ENCODE peak calls at places on chromosomes 3 and 15, in ten cellular contexts. One of them, this sample, is unnamed.

GRCh38 chr3:72547183-72547582 is 301.1 kb downstream of the SHQ1 start:
- DNase-seq in AG10803: no peak
- DNase-seq in astrocyte of the cerebellum: no peak
- DNase-seq in mammary epithelial cell: no peak
- DNase-seq in A549: no peak
- DNase-seq in choroid plexus epithelial cell: no peak
- DNase-seq in hepatocyte: no peak
- DNase-seq in upper lobe of left lung: no peak
- DNase-seq in PC-3: no peak
- DNase-seq in thyroid gland: no peak
- DNase-seq in this sample: no peak

GRCh38 chr3:39485547-39485946 is 18.1 kb downstream of the MOBP start:
- DNase-seq in AG10803: no peak
- DNase-seq in astrocyte of the cerebellum: no peak
- DNase-seq in mammary epithelial cell: no peak
- DNase-seq in A549: no peak
- DNase-seq in choroid plexus epithelial cell: no peak
- DNase-seq in hepatocyte: no peak
- DNase-seq in upper lobe of left lung: no peak
- DNase-seq in PC-3: no peak
- DNase-seq in thyroid gland: no peak
- DNase-seq in this sample: no peak

GRCh38 chr3:34206996-34207395 is 408.6 kb downstream of the PDCD6IP start:
- DNase-seq in AG10803: peak
- DNase-seq in astrocyte of the cerebellum: peak
- DNase-seq in mammary epithelial cell: no peak
- DNase-seq in A549: peak
- DNase-seq in choroid plexus epithelial cell: peak
- DNase-seq in hepatocyte: no peak
- DNase-seq in upper lobe of left lung: no peak
- DNase-seq in PC-3: no peak
- DNase-seq in thyroid gland: no peak
- DNase-seq in this sample: no peak

GRCh38 chr3:41286305-41286704 is 87.0 kb downstream of the CTNNB1 start:
- DNase-seq in AG10803: no peak
- DNase-seq in astrocyte of the cerebellum: no peak
- DNase-seq in mammary epithelial cell: no peak
- DNase-seq in A549: no peak
- DNase-seq in choroid plexus epithelial cell: no peak
- DNase-seq in hepatocyte: no peak
- DNase-seq in upper lobe of left lung: no peak
- DNase-seq in PC-3: no peak
- DNase-seq in thyroid gland: no peak
- DNase-seq in this sample: no peak

GRCh38 chr3:141431411-141432378 is 55.1 kb upstream of the RASA2 start:
- DNase-seq in AG10803: no peak
- DNase-seq in astrocyte of the cerebellum: no peak
- DNase-seq in mammary epithelial cell: no peak
- DNase-seq in A549: no peak
- DNase-seq in choroid plexus epithelial cell: no peak
- DNase-seq in hepatocyte: peak
- DNase-seq in upper lobe of left lung: no peak
- DNase-seq in PC-3: no peak
- DNase-seq in thyroid gland: no peak
- DNase-seq in this sample: no peak

GRCh38 chr15:31216210-31216911 is 110.3 kb upstream of the KLF13 start:
- DNase-seq in AG10803: peak
- DNase-seq in astrocyte of the cerebellum: no peak
- DNase-seq in mammary epithelial cell: peak
- DNase-seq in A549: peak
- DNase-seq in choroid plexus epithelial cell: peak
- DNase-seq in hepatocyte: peak
- DNase-seq in upper lobe of left lung: peak
- DNase-seq in PC-3: peak
- DNase-seq in thyroid gland: peak
- DNase-seq in this sample: peak

GRCh38 chr3:10292505-10293419 is at the start of gene GHRL:
- DNase-seq in AG10803: no peak
- DNase-seq in astrocyte of the cerebellum: no peak
- DNase-seq in mammary epithelial cell: no peak
- DNase-seq in A549: no peak
- DNase-seq in choroid plexus epithelial cell: peak
- DNase-seq in hepatocyte: peak
- DNase-seq in upper lobe of left lung: no peak
- DNase-seq in PC-3: no peak
- DNase-seq in thyroid gland: no peak
- DNase-seq in this sample: no peak

GRCh38 chr15:99212401-99212800 is 37.0 kb downstream of the TTC23 start:
- DNase-seq in AG10803: peak
- DNase-seq in astrocyte of the cerebellum: no peak
- DNase-seq in mammary epithelial cell: no peak
- DNase-seq in A549: peak
- DNase-seq in choroid plexus epithelial cell: peak
- DNase-seq in hepatocyte: peak
- DNase-seq in upper lobe of left lung: no peak
- DNase-seq in PC-3: no peak
- DNase-seq in thyroid gland: no peak
- DNase-seq in this sample: peak

GRCh38 chr3:69649120-69649519 is 90.1 kb upstream of the MITF start:
- DNase-seq in AG10803: no peak
- DNase-seq in astrocyte of the cerebellum: no peak
- DNase-seq in mammary epithelial cell: peak
- DNase-seq in A549: peak
- DNase-seq in choroid plexus epithelial cell: peak
- DNase-seq in hepatocyte: no peak
- DNase-seq in upper lobe of left lung: no peak
- DNase-seq in PC-3: peak
- DNase-seq in thyroid gland: no peak
- DNase-seq in this sample: peak

GRCh38 chr15:100901702-100902435 is 17.3 kb upstream of the LRRK1 start:
- DNase-seq in AG10803: peak
- DNase-seq in astrocyte of the cerebellum: no peak
- DNase-seq in mammary epithelial cell: peak
- DNase-seq in A549: no peak
- DNase-seq in choroid plexus epithelial cell: no peak
- DNase-seq in hepatocyte: no peak
- DNase-seq in upper lobe of left lung: peak
- DNase-seq in PC-3: no peak
- DNase-seq in thyroid gland: no peak
- DNase-seq in this sample: no peak
- H3K4me3 ChIP-seq in AG10803: peak
- H3K4me3 ChIP-seq in astrocyte of the cerebellum: no peak
- H3K4me3 ChIP-seq in mammary epithelial cell: no peak
- H3K4me3 ChIP-seq in A549: no peak
- H3K4me3 ChIP-seq in choroid plexus epithelial cell: peak
- H3K4me3 ChIP-seq in hepatocyte: no peak
- H3K4me3 ChIP-seq in upper lobe of left lung: peak
- H3K4me3 ChIP-seq in PC-3: no peak
- H3K4me3 ChIP-seq in thyroid gland: no peak
- H3K4me3 ChIP-seq in this sample: no peak

GRCh38 chr3:46410669-46411068 is 3.6 kb downstream of the CCRL2 start:
- DNase-seq in AG10803: no peak
- DNase-seq in astrocyte of the cerebellum: peak
- DNase-seq in mammary epithelial cell: no peak
- DNase-seq in A549: no peak
- DNase-seq in choroid plexus epithelial cell: peak
- DNase-seq in hepatocyte: no peak
- DNase-seq in upper lobe of left lung: no peak
- DNase-seq in PC-3: no peak
- DNase-seq in thyroid gland: no peak
- DNase-seq in this sample: no peak
- TF ChIP-seq CTCF in AG10803: no peak
- TF ChIP-seq CTCF in astrocyte of the cerebellum: no peak
- TF ChIP-seq CTCF in mammary epithelial cell: no peak
- TF ChIP-seq CTCF in A549: no peak
- TF ChIP-seq CTCF in choroid plexus epithelial cell: no peak
- TF ChIP-seq CTCF in hepatocyte: no peak
- TF ChIP-seq CTCF in upper lobe of left lung: no peak
- TF ChIP-seq CTCF in PC-3: no peak
- TF ChIP-seq CTCF in thyroid gland: no peak
- TF ChIP-seq CTCF in this sample: no peak

DNA sequence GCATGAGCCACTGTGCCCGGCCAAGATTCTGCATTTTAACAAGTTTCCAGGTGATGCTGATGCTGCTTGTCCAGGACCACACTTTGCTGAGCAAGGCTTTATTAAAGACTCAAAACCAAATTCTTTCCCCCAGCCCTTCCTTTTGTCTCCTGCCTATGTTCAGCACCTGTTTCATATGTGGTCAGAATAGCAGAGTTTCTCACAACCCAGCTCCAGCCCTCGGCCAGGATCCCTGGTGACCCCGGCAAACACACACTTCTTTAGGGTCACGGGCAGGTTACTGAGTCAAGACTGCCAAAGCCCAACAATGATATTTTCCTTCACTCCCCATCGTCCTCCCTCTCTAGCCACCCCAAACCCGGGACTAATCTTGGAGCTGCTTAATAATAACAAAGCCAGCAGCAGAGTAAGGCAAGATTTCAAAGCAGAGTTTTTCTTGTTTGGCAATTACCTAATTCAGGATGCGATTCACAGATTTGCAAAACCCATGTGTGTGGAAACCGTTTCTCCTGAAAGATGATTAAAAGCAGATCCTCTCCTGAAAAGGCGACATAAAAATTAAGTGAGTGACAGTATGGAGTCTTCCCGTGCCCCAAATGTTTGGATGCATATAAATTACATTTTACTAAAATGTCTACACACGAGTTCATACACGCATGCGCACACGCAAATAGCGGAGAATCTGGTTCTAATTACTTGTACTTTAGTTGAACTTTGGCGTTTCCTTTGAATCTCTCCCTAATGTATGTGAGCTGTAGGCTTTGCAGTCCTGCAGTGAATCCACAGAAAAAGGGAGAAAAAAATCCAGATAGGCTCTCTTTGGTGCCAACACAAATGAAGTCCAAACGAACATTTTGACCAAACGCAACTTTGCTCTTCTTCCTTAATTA is 25.7 kb downstream of the RARB start:
- DNase-seq in AG10803: peak
- DNase-seq in astrocyte of the cerebellum: no peak
- DNase-seq in mammary epithelial cell: peak
- DNase-seq in A549: no peak
- DNase-seq in choroid plexus epithelial cell: peak
- DNase-seq in hepatocyte: peak
- DNase-seq in upper lobe of left lung: no peak
- DNase-seq in PC-3: no peak
- DNase-seq in thyroid gland: no peak
- DNase-seq in this sample: no peak
- H3K4me3 ChIP-seq in AG10803: peak
- H3K4me3 ChIP-seq in astrocyte of the cerebellum: no peak
- H3K4me3 ChIP-seq in mammary epithelial cell: no peak
- H3K4me3 ChIP-seq in A549: no peak
- H3K4me3 ChIP-seq in choroid plexus epithelial cell: peak
- H3K4me3 ChIP-seq in hepatocyte: no peak
- H3K4me3 ChIP-seq in upper lobe of left lung: no peak
- H3K4me3 ChIP-seq in PC-3: no peak
- H3K4me3 ChIP-seq in thyroid gland: no peak
- H3K4me3 ChIP-seq in this sample: no peak

DNA sequence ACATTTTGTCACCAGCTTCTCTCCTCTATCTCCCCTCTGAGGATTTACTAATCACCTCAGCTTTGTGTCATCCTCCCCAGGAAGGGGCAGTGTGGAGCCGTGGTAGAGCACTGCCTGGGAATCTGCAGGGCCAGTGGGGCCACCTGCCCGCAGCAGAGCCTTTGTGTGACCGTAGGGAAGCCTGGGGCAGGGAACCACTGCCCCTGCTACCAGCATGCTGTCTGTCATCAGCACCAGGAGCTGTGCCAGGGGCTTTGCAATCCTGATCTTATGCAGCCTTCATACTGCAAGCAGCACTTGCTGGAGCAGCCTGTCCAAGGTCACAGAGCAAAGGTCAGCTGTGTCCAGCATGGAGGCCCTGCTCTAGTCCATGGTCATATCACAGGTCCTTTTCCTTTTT is 170.2 kb upstream of the IL12A start:
- DNase-seq in AG10803: no peak
- DNase-seq in astrocyte of the cerebellum: no peak
- DNase-seq in mammary epithelial cell: no peak
- DNase-seq in A549: no peak
- DNase-seq in choroid plexus epithelial cell: no peak
- DNase-seq in hepatocyte: no peak
- DNase-seq in upper lobe of left lung: peak
- DNase-seq in PC-3: no peak
- DNase-seq in thyroid gland: no peak
- DNase-seq in this sample: no peak
- TF ChIP-seq CTCF in AG10803: no peak
- TF ChIP-seq CTCF in astrocyte of the cerebellum: no peak
- TF ChIP-seq CTCF in mammary epithelial cell: peak
- TF ChIP-seq CTCF in A549: no peak
- TF ChIP-seq CTCF in choroid plexus epithelial cell: peak
- TF ChIP-seq CTCF in hepatocyte: no peak
- TF ChIP-seq CTCF in upper lobe of left lung: no peak
- TF ChIP-seq CTCF in PC-3: no peak
- TF ChIP-seq CTCF in thyroid gland: no peak
- TF ChIP-seq CTCF in this sample: no peak

GRCh38 chr15:90421527-90421926 is 33.5 kb downstream of the IQGAP1 start:
- DNase-seq in AG10803: peak
- DNase-seq in astrocyte of the cerebellum: no peak
- DNase-seq in mammary epithelial cell: no peak
- DNase-seq in A549: no peak
- DNase-seq in choroid plexus epithelial cell: peak
- DNase-seq in hepatocyte: no peak
- DNase-seq in upper lobe of left lung: no peak
- DNase-seq in PC-3: no peak
- DNase-seq in thyroid gland: peak
- DNase-seq in this sample: no peak

GRCh38 chr15:90422043-90422442 is 34.0 kb downstream of the IQGAP1 start:
- DNase-seq in AG10803: no peak
- DNase-seq in astrocyte of the cerebellum: no peak
- DNase-seq in mammary epithelial cell: no peak
- DNase-seq in A549: no peak
- DNase-seq in choroid plexus epithelial cell: no peak
- DNase-seq in hepatocyte: no peak
- DNase-seq in upper lobe of left lung: no peak
- DNase-seq in PC-3: no peak
- DNase-seq in thyroid gland: no peak
- DNase-seq in this sample: no peak

GRCh38 chr15:90419738-90420487 is 31.9 kb downstream of the IQGAP1 start:
- DNase-seq in AG10803: peak
- DNase-seq in astrocyte of the cerebellum: peak
- DNase-seq in mammary epithelial cell: peak
- DNase-seq in A549: peak
- DNase-seq in choroid plexus epithelial cell: peak
- DNase-seq in hepatocyte: peak
- DNase-seq in upper lobe of left lung: no peak
- DNase-seq in PC-3: peak
- DNase-seq in thyroid gland: no peak
- DNase-seq in this sample: peak

GRCh38 chr15:90419202-90419601 is 31.2 kb downstream of the IQGAP1 start:
- DNase-seq in AG10803: no peak
- DNase-seq in astrocyte of the cerebellum: no peak
- DNase-seq in mammary epithelial cell: no peak
- DNase-seq in A549: no peak
- DNase-seq in choroid plexus epithelial cell: peak
- DNase-seq in hepatocyte: no peak
- DNase-seq in upper lobe of left lung: no peak
- DNase-seq in PC-3: no peak
- DNase-seq in thyroid gland: no peak
- DNase-seq in this sample: no peak

GRCh38 chr15:90420488-90420850 is 32.4 kb downstream of the IQGAP1 start:
- DNase-seq in AG10803: no peak
- DNase-seq in astrocyte of the cerebellum: no peak
- DNase-seq in mammary epithelial cell: no peak
- DNase-seq in A549: no peak
- DNase-seq in choroid plexus epithelial cell: no peak
- DNase-seq in hepatocyte: no peak
- DNase-seq in upper lobe of left lung: no peak
- DNase-seq in PC-3: no peak
- DNase-seq in thyroid gland: no peak
- DNase-seq in this sample: no peak
- H3K4me3 ChIP-seq in AG10803: peak
- H3K4me3 ChIP-seq in astrocyte of the cerebellum: peak
- H3K4me3 ChIP-seq in mammary epithelial cell: no peak
- H3K4me3 ChIP-seq in A549: no peak
- H3K4me3 ChIP-seq in choroid plexus epithelial cell: no peak
- H3K4me3 ChIP-seq in hepatocyte: no peak
- H3K4me3 ChIP-seq in upper lobe of left lung: no peak
- H3K4me3 ChIP-seq in PC-3: peak
- H3K4me3 ChIP-seq in thyroid gland: no peak
- H3K4me3 ChIP-seq in this sample: no peak

This sample was measured in epithelial cell of esophagus.